ENCODE peak calls at places on chromosome 1, in four cellular contexts. K is tibial artery, A is left ventricle myocardium inferior, B is K562. M is an unnamed sample.

GRCh38 chr1:5977494-5978444 is 14.5 kb downstream of the NPHP4 start:
- DNase-seq in K (peak; percentile 50), A (no peak), B (no peak), M (no peak)

GRCh38 chr1:62311473-62311943 is 7.7 kb downstream of the KANK4 start:
- DNase-seq in K (no peak), A (no peak), B (no peak), M (no peak)

GRCh38 chr1:119353851-119354250 is 14.7 kb upstream of the HAO2 start:
- DNase-seq in K (no peak), A (no peak), B (no peak), M (no peak)

GRCh38 chr1:94907161-94907560 is 19.7 kb downstream of the CNN3 start:
- DNase-seq in K (no peak), A (no peak), B (no peak), M (no peak)

GRCh38 chr1:89687254-89687653 is 54.3 kb downstream of the LRRC8C start:
- DNase-seq in K (no peak), A (no peak), B (no peak), M (no peak)

GRCh38 chr1:23910553-23911246 is 2.5 kb downstream of the CNR2 start:
- DNase-seq in K (no peak), A (no peak), B (peak; percentile 66), M (no peak)

GRCh38 chr1:20307026-20307425 is 16.4 kb downstream of the VWA5B1 start:
- DNase-seq in K (no peak), A (no peak), B (no peak), M (no peak)

GRCh38 chr1:5757177-5757820 is 234.9 kb downstream of the NPHP4 start:
- DNase-seq in K (peak; percentile 50), A (no peak), B (no peak), M (no peak)

GRCh38 chr1:160196143-160196542 is 5.8 kb downstream of the CASQ1 start:
- DNase-seq in K (no peak), A (no peak), B (no peak), M (no peak)

GRCh38 chr1:45857101-45857700 is 53.8 kb downstream of the MAST2 start:
- DNase-seq in K (no peak), A (no peak), B (no peak), M (no peak)

GRCh38 chr1:21012937-21013336 is 163.8 kb downstream of the EIF4G3 start:
- DNase-seq in K (no peak), A (no peak), B (no peak), M (peak; percentile 62)

GRCh38 chr1:205248793-205249601 is 21.3 kb downstream of the TMCC2 start:
- DNase-seq in K (peak; percentile 90), A (peak; percentile 45), B (peak; percentile 71), M (peak; percentile 68)

GRCh38 chr1:228737613-228738012 is 2.3 kb downstream of the RHOU start:
- DNase-seq in K (no peak), A (no peak), B (no peak), M (no peak)

GRCh38 chr1:6423321-6423999 is 1.1 kb upstream of the ESPN start:
- DNase-seq in K (no peak), A (no peak), B (peak; percentile 74), M (peak; percentile 49)

GRCh38 chr1:82185084-82185483 is 384.4 kb downstream of the ADGRL2 start:
- DNase-seq in K (no peak), A (no peak), B (no peak), M (no peak)

GRCh38 chr1:65165269-65166002 is 17.4 kb downstream of the AK4 start:
- DNase-seq in K (no peak), A (no peak), B (peak; percentile 35), M (no peak)

GRCh38 chr1:171152533-171152932 is 32.6 kb upstream of the FMO2 start:
- DNase-seq in K (no peak), A (no peak), B (no peak), M (no peak)

GRCh38 chr1:234768569-234769283 is 158.7 kb upstream of the IRF2BP2 start:
- DNase-seq in K (no peak), A (no peak), B (no peak), M (no peak)

DNA sequence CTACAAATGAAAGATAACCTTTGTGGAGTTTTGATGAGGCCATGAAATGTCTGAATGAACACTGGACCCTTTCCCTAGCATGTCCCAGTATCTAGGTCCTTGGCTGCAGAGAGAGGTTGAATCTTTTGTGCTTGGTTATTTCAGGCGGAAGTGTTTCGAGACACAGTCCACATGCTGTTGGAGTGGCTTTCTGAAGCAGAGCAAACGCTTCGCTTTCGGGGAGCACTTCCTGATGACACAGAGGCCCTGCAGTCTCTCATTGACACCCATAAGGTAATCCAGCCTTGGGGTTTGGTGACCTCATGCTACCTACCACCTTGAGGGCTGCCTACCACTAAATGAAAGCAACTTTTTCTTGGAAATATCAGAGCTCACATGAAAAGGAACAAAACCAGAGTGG is 38.9 kb upstream of the BMP8A start:
- DNase-seq in K (no peak), A (no peak), B (no peak), M (no peak)
- H3K36me3 ChIP-seq in K (peaks cover 98% of the 10 kb centered on the region), A (peaks cover 96% of the 10 kb centered on the region), B (peaks cover 94% of the 10 kb centered on the region), M (peaks cover 91% of the 10 kb centered on the region)

GRCh38 chr1:27568247-27569087 is 35.5 kb downstream of the AHDC1 start:
- DNase-seq in K (peak; percentile 99), A (peak; percentile 95), B (peak; percentile 98), M (peak; percentile 97)

GRCh38 chr1:27566462-27567182 is 37.3 kb downstream of the AHDC1 start:
- DNase-seq in K (no peak), A (peak; percentile 15), B (no peak), M (no peak)

GRCh38 chr1:27569088-27569459 is 34.9 kb downstream of the AHDC1 start:
- DNase-seq in K (peak; percentile 87), A (no peak), B (no peak), M (no peak)

GRCh38 chr1:27567183-27567526 is 36.8 kb downstream of the AHDC1 start:
- DNase-seq in K (no peak), A (no peak), B (no peak), M (no peak)

DNA sequence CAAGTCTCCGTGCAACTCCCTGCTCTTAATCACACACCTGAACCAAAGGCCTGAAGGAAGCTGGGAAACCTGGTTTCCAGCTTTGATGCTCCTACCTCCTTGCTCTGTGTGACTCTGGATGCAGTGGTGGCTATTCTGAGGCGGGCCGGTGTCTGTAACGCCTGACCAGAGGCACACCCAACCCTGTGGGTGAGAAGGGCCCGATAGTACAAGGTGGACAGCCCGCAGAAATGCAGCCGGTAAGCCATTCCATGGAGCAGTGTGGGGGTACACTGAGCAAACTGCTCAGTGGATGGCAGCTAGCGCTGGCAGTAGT is 36.1 kb downstream of the AHDC1 start:
- DNase-seq in K (no peak), A (peak; percentile 14), B (no peak), M (no peak)
- H3K4me1 ChIP-seq in K (peaks cover 97% of the 10 kb centered on the region), A (peaks cover 100% of the 10 kb centered on the region), B (peaks cover 71% of the 10 kb centered on the region), M (peaks cover 90% of the 10 kb centered on the region)

DNA sequence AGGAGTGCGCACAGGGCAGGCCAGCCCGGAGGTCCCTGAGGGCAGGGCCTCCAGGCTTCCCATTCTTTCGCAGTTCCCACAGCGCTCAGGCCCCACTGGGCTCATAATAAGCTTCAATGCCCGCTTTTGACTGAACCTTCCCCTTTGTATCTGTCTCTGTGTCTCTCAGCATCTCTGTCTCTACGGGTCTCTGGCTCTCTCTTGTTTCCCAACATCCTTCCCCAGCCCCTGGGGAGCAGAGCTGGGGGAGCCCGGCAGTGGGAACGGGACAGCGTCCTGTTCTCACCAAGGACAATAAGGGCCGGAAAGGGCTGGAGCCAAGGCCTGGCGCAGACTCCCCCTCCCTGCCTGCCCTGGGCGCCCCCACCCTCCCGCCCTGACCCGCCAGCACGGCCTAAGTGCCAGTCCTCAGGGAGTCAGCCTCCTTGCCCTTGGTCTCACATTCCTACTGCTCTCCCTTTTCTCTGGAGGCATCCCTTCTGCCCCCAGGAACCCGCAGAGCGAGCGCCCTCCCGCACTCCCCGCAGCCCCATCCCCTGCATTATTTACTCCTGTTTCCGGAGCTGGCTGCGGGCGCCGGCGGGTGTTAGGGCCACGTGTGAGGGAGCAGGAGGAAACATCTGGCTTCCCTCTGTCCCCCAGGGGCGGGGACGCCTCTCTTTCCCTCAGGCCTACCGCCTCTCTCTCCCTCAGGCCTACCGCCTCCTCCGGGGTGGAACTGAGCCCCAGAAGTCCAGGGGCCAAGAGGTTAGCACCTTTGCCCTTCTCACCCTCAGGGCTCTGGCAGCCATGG is 6.5 kb downstream of the KRTCAP2 start:
- DNase-seq in K (peak; percentile 72), A (peak; percentile 81), B (no peak), M (peak; percentile 68)
- H3K4me3 ChIP-seq in K (no peak overlapping the region), A (peak overlapping the region; percentile 47), B (no peak overlapping the region), M (no peak overlapping the region)

DNA sequence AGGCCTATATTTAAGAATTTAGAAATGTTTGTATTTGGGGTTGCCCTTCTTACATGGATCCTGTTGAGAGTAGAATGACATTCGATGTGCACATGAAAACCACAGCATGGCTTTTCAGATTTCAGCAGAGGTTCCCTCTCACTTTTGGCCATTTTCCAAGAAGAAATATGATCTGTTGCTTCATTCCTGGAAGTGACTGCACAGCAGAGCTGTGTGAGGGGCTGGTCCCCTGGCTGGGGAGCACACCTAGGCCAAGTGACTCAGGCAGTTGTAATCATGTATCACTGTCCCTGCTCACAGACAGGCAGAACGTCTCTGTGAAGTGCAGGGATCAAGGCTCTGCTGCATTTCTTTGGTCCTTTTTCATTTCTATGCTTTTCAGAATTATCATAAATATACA is 32.3 kb downstream of the AGT start:
- DNase-seq in K (no peak), A (no peak), B (peak; percentile 43), M (peak; percentile 74)
- H3K36me3 ChIP-seq in K (peaks cover 79% of the 10 kb centered on the region), A (peaks cover 85% of the 10 kb centered on the region), B (peaks cover 87% of the 10 kb centered on the region), M (peaks cover 51% of the 10 kb centered on the region)

GRCh38 chr1:222042120-222042519 is 300.2 kb upstream of the DUSP10 start:
- DNase-seq in K (no peak), A (no peak), B (no peak), M (peak; percentile 13)
- H3K4me1 ChIP-seq in K (peaks cover 17% of the 10 kb centered on the region), A (peaks cover 54% of the 10 kb centered on the region), B (no peaks in the 10 kb centered on the region), M (peaks cover 45% of the 10 kb centered on the region)

GRCh38 chr1:154502066-154502741 is at the start of the genes SHE and TDRD10:
- DNase-seq in K (no peak), A (peak; percentile 60), B (no peak), M (no peak)
- H3K4me3 ChIP-seq in K (peak within 1 kb of the TSS; percentile 41), A (peak within 1 kb of the TSS; percentile 74), B (no peak within 1 kb of the TSS), M (peak within 1 kb of the TSS; percentile 36)

DNA sequence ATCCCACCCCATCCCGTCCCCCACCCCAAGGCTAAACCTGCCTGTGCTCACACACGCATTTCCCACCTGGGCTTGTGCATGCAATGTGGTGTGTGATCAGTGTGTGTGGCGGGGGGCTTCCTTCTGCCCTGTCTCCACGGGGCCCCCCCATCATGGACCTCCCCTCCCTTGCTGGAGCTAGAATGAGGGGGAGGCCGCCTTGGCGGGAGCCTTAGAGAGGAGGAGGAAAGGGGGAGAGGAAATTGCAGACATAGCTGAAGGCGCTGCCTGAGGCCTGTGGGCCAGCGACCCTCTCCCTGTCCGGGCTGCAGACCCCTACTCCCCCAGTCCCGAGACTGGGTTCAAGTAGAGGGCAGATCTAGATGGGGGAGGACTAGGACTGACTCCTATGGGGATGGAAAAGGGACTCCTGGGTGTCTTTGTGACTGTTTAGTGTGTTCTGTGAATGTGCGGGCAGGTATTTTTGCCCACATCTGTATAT is 917 bp upstream of the EVA1B start:
- DNase-seq in K (no peak), A (no peak), B (no peak), M (no peak)
- H3K36me3 ChIP-seq in K (no peaks in the 10 kb centered on the region), A (no peaks in the 10 kb centered on the region), B (peaks cover 4% of the 10 kb centered on the region), M (no peaks in the 10 kb centered on the region)

GRCh38 chr1:206508130-206508884 is 976 bp downstream of the RASSF5 start:
- DNase-seq in K (peak; percentile 66), A (no peak), B (no peak), M (no peak)
- H3K4me1 ChIP-seq in K (peaks cover 71% of the 10 kb centered on the region), A (peaks cover 56% of the 10 kb centered on the region), B (peaks cover 26% of the 10 kb centered on the region), M (peaks cover 22% of the 10 kb centered on the region)